ENCODE peak calls at places on chromosome 13, in four cellular contexts. One of them, this sample, is unnamed.

GRCh38 chr13:85230754-85231153 is 568.5 kb downstream of the SLITRK6 start:
- DNase-seq in neural progenitor cell: no peak
- DNase-seq in transverse colon: no peak
- DNase-seq in spleen: no peak
- DNase-seq in this sample: no peak

GRCh38 chr13:36151591-36151990 is 20.4 kb upstream of the DCLK1 start:
- DNase-seq in transverse colon: no peak
- DNase-seq in neural progenitor cell: no peak
- DNase-seq in spleen: no peak
- DNase-seq in this sample: no peak

GRCh38 chr13:26327905-26328304 is 74.0 kb downstream of the CDK8 start:
- DNase-seq in neural progenitor cell: no peak
- DNase-seq in spleen: no peak
- DNase-seq in transverse colon: no peak
- DNase-seq in this sample: no peak

GRCh38 chr13:51923983-51924539 is 62.3 kb downstream of the CCDC70 start:
- DNase-seq in neural progenitor cell: peak
- DNase-seq in transverse colon: no peak
- DNase-seq in spleen: no peak
- DNase-seq in this sample: peak

GRCh38 chr13:89982406-89983085 is 1364.9 kb upstream of the MIR17HG start:
- DNase-seq in spleen: no peak
- DNase-seq in neural progenitor cell: no peak
- DNase-seq in transverse colon: no peak
- DNase-seq in this sample: no peak

GRCh38 chr13:113953561-113953960 is 20.3 kb downstream of the C13orf46 start:
- DNase-seq in neural progenitor cell: no peak
- DNase-seq in transverse colon: no peak
- DNase-seq in spleen: peak
- DNase-seq in this sample: peak

GRCh38 chr13:91368676-91369425 is 21.4 kb downstream of the MIR17HG start:
- DNase-seq in spleen: no peak
- DNase-seq in transverse colon: no peak
- DNase-seq in neural progenitor cell: no peak
- DNase-seq in this sample: no peak

GRCh38 chr13:21833921-21834320 is 163.0 kb downstream of the FGF9 start:
- DNase-seq in neural progenitor cell: no peak
- DNase-seq in transverse colon: no peak
- DNase-seq in spleen: no peak
- DNase-seq in this sample: no peak

GRCh38 chr13:107099661-107100060 is 531.7 kb upstream of the ARGLU1 start:
- DNase-seq in transverse colon: no peak
- DNase-seq in neural progenitor cell: no peak
- DNase-seq in spleen: no peak
- DNase-seq in this sample: no peak

GRCh38 chr13:93951153-93951552 is 528.3 kb downstream of the DCT start:
- DNase-seq in neural progenitor cell: no peak
- DNase-seq in transverse colon: no peak
- DNase-seq in spleen: no peak
- DNase-seq in this sample: no peak

GRCh38 chr13:52615817-52616216 is 26.4 kb upstream of the HNRNPA1L2 start:
- DNase-seq in neural progenitor cell: no peak
- DNase-seq in transverse colon: no peak
- DNase-seq in spleen: no peak
- DNase-seq in this sample: peak

GRCh38 chr13:113527272-113527958 is 36.9 kb upstream of the DCUN1D2 start:
- DNase-seq in transverse colon: no peak
- DNase-seq in neural progenitor cell: no peak
- DNase-seq in spleen: peak
- DNase-seq in this sample: no peak

GRCh38 chr13:72469932-72470331 is 257.5 kb downstream of the MZT1 start:
- DNase-seq in neural progenitor cell: no peak
- DNase-seq in transverse colon: no peak
- DNase-seq in spleen: no peak
- DNase-seq in this sample: no peak

GRCh38 chr13:25300861-25301346 is 521 bp upstream of the NUP58 start:
- DNase-seq in spleen: peak
- DNase-seq in neural progenitor cell: peak
- DNase-seq in transverse colon: peak
- DNase-seq in this sample: peak

GRCh38 chr13:71912524-71912923 is 45.5 kb upstream of the DACH1 start:
- DNase-seq in spleen: no peak
- DNase-seq in transverse colon: no peak
- DNase-seq in neural progenitor cell: no peak
- DNase-seq in this sample: no peak

GRCh38 chr13:98495627-98496238 is 81.2 kb downstream of the STK24 start:
- DNase-seq in neural progenitor cell: peak
- DNase-seq in transverse colon: no peak
- DNase-seq in spleen: no peak
- DNase-seq in this sample: no peak

GRCh38 chr13:51726446-51727185 is 77.3 kb downstream of the DHRS12 start:
- DNase-seq in transverse colon: no peak
- DNase-seq in spleen: no peak
- DNase-seq in neural progenitor cell: no peak
- DNase-seq in this sample: no peak

GRCh38 chr13:69641773-69642172 is 465.9 kb upstream of the ATXN8OS start:
- DNase-seq in neural progenitor cell: no peak
- DNase-seq in spleen: no peak
- DNase-seq in transverse colon: no peak
- DNase-seq in this sample: no peak

GRCh38 chr13:48000559-48001126 is 430 bp downstream of the SUCLA2 start:
- DNase-seq in neural progenitor cell: peak
- DNase-seq in transverse colon: peak
- DNase-seq in spleen: no peak
- DNase-seq in this sample: peak

GRCh38 chr13:87656311-87656710 is 14.9 kb upstream of the SLITRK5 start:
- DNase-seq in neural progenitor cell: peak
- DNase-seq in transverse colon: no peak
- DNase-seq in spleen: no peak
- DNase-seq in this sample: no peak

GRCh38 chr13:93345642-93346220 is 119.1 kb downstream of the GPC6 start:
- DNase-seq in neural progenitor cell: no peak
- DNase-seq in transverse colon: no peak
- DNase-seq in spleen: no peak
- DNase-seq in this sample: no peak

GRCh38 chr13:63088226-63088625 is 1672.6 kb upstream of the PCDH20 start:
- DNase-seq in spleen: no peak
- DNase-seq in neural progenitor cell: no peak
- DNase-seq in transverse colon: no peak
- DNase-seq in this sample: no peak

GRCh38 chr13:95535243-95535642 is 17.3 kb upstream of the CLDN10 start:
- DNase-seq in transverse colon: no peak
- DNase-seq in spleen: no peak
- DNase-seq in neural progenitor cell: no peak
- DNase-seq in this sample: no peak

DNA sequence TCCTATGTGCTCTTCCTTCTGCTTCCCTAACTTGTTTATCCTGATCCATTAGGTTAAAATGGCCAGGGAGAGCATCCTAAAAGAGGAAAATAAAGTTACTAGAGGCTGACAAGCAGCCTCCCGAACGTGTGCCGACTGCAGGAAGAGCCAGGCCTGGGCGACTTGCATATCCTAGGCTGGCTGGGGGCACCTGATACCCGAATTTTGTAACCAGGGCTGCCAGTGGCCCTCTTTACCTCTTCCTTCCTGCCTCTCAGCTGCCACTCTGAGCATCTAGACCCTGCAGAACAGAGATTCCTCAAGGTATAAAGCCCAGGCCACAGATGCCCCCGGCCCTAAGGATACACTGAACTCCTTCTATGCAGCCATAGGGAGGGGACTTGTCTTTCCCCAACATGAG is 48.5 kb upstream of the KATNAL1 start:
- DNase-seq in transverse colon: no peak
- DNase-seq in spleen: no peak
- DNase-seq in neural progenitor cell: no peak
- DNase-seq in this sample: no peak
- H3K4me3 ChIP-seq in transverse colon: no peak
- H3K4me3 ChIP-seq in spleen: no peak
- H3K4me3 ChIP-seq in neural progenitor cell: no peak
- H3K4me3 ChIP-seq in this sample: no peak

GRCh38 chr13:40780822-40781401 is 8.5 kb upstream of the SLC25A15 start:
- DNase-seq in transverse colon: no peak
- DNase-seq in neural progenitor cell: no peak
- DNase-seq in spleen: no peak
- DNase-seq in this sample: peak

GRCh38 chr13:40787062-40787461 is 2.3 kb upstream of the SLC25A15 start:
- DNase-seq in spleen: no peak
- DNase-seq in neural progenitor cell: no peak
- DNase-seq in transverse colon: no peak
- DNase-seq in this sample: no peak

GRCh38 chr13:40781717-40782116 is 7.7 kb upstream of the SLC25A15 start:
- DNase-seq in spleen: no peak
- DNase-seq in transverse colon: no peak
- DNase-seq in neural progenitor cell: no peak
- DNase-seq in this sample: no peak

GRCh38 chr13:40786568-40786996 is 2.8 kb upstream of the SLC25A15 start:
- DNase-seq in transverse colon: no peak
- DNase-seq in neural progenitor cell: no peak
- DNase-seq in spleen: no peak
- DNase-seq in this sample: no peak

GRCh38 chr13:40784540-40784939 is 4.9 kb upstream of the SLC25A15 start:
- DNase-seq in spleen: no peak
- DNase-seq in neural progenitor cell: no peak
- DNase-seq in transverse colon: no peak
- DNase-seq in this sample: no peak
- H3K4me3 ChIP-seq in spleen: no peak
- H3K4me3 ChIP-seq in neural progenitor cell: no peak
- H3K4me3 ChIP-seq in transverse colon: no peak
- H3K4me3 ChIP-seq in this sample: no peak

GRCh38 chr13:78593652-78594494 is 9.5 kb downstream of the POU4F1 start:
- DNase-seq in transverse colon: no peak
- DNase-seq in neural progenitor cell: peak
- DNase-seq in spleen: no peak
- DNase-seq in this sample: peak

GRCh38 chr13:78595458-78595818 is 7.9 kb downstream of the POU4F1 start:
- DNase-seq in spleen: no peak
- DNase-seq in transverse colon: no peak
- DNase-seq in neural progenitor cell: peak
- DNase-seq in this sample: peak

GRCh38 chr13:78596701-78597550 is 6.4 kb downstream of the POU4F1 start:
- DNase-seq in spleen: no peak
- DNase-seq in transverse colon: no peak
- DNase-seq in neural progenitor cell: peak
- DNase-seq in this sample: peak

GRCh38 chr13:78598382-78598781 is 5.0 kb downstream of the POU4F1 start:
- DNase-seq in neural progenitor cell: peak
- DNase-seq in spleen: no peak
- DNase-seq in transverse colon: no peak
- DNase-seq in this sample: no peak

GRCh38 chr13:78595819-78596700 is 7.3 kb downstream of the POU4F1 start:
- DNase-seq in transverse colon: no peak
- DNase-seq in neural progenitor cell: peak
- DNase-seq in spleen: peak
- DNase-seq in this sample: peak
- H3K4me3 ChIP-seq in transverse colon: no peak
- H3K4me3 ChIP-seq in neural progenitor cell: peak
- H3K4me3 ChIP-seq in spleen: peak
- H3K4me3 ChIP-seq in this sample: peak

GRCh38 chr13:39035799-39036198 is 2.1 kb downstream of the PROSER1 start:
- DNase-seq in neural progenitor cell: no peak
- DNase-seq in transverse colon: no peak
- DNase-seq in spleen: no peak
- DNase-seq in this sample: no peak
- H3K4me3 ChIP-seq in neural progenitor cell: peak
- H3K4me3 ChIP-seq in transverse colon: peak
- H3K4me3 ChIP-seq in spleen: peak
- H3K4me3 ChIP-seq in this sample: peak

DNA sequence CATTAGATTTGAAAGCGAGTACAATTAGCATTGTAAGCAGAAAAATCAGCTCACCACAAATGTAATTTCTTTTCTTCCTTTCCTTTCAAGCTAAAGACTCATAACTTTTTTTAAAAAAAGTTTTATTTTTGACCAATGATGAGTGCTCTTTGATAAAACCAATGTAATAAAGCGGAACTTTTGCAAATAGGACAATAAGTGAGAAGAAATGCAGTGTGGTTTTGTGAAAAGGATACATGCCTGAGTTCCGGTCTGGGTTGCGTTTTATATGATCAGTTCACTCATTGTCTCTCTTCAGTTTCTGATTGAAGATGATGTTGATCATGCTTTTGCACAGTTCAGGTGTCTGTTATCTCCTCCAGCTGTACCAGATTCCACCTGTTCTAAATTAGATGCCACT is 274.4 kb downstream of the KLF12 start:
- DNase-seq in spleen: no peak
- DNase-seq in neural progenitor cell: no peak
- DNase-seq in transverse colon: no peak
- DNase-seq in this sample: no peak
- H3K4me3 ChIP-seq in spleen: no peak
- H3K4me3 ChIP-seq in neural progenitor cell: no peak
- H3K4me3 ChIP-seq in transverse colon: no peak
- H3K4me3 ChIP-seq in this sample: no peak

GRCh38 chr13:42994878-42995277 is 2.8 kb upstream of the EPSTI1 start:
- DNase-seq in spleen: no peak
- DNase-seq in neural progenitor cell: no peak
- DNase-seq in transverse colon: no peak
- DNase-seq in this sample: no peak

GRCh38 chr13:42992585-42993122 is 613 bp upstream of the EPSTI1 start:
- DNase-seq in spleen: no peak
- DNase-seq in neural progenitor cell: no peak
- DNase-seq in transverse colon: no peak
- DNase-seq in this sample: no peak

GRCh38 chr13:42999491-42999890 is 7.5 kb upstream of the EPSTI1 start:
- DNase-seq in transverse colon: no peak
- DNase-seq in spleen: no peak
- DNase-seq in neural progenitor cell: no peak
- DNase-seq in this sample: no peak

GRCh38 chr13:42997381-42997780 is 5.3 kb upstream of the EPSTI1 start:
- DNase-seq in transverse colon: no peak
- DNase-seq in neural progenitor cell: no peak
- DNase-seq in spleen: no peak
- DNase-seq in this sample: no peak

DNA sequence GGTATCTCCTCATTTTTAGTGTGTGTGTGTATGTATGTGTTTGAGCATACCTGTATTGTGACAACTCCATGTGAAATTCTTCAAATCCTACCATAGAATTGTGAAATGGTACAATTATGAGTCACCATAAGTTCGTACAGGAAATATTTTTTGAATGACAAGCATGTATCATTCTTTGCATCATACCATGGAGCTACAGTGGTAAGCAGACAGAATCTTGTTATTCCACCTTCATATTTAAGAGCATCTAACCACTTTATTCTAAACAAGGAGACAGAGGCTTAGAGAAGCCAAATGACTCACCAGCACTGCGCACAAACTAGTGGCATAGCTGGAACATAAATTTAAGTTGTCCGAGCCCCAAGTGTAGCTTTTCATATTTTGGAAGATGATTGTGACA is 4.5 kb upstream of the EPSTI1 start:
- DNase-seq in spleen: no peak
- DNase-seq in neural progenitor cell: no peak
- DNase-seq in transverse colon: no peak
- DNase-seq in this sample: no peak
- H3K4me3 ChIP-seq in spleen: no peak
- H3K4me3 ChIP-seq in neural progenitor cell: no peak
- H3K4me3 ChIP-seq in transverse colon: no peak
- H3K4me3 ChIP-seq in this sample: no peak

This sample was measured in H7.